ENCODE peak calls at places on chromosomes 11 and 22, in seven cellular contexts. One of them, this sample, is unnamed.

GRCh38 chr11:119476666-119477331 is 53.8 kb upstream of the THY1 start:
- DNase-seq in psoas muscle: no peak
- DNase-seq in cardiac muscle cell: no peak
- DNase-seq in vagina: peak; percentile 80
- DNase-seq in lung: no peak
- DNase-seq in IMR-90: no peak
- DNase-seq in CD8-positive, alpha-beta memory T cell: no peak
- DNase-seq in this sample: no peak

GRCh38 chr11:117941163-117941707 is 12.0 kb upstream of the TMPRSS13 start:
- DNase-seq in psoas muscle: no peak
- DNase-seq in cardiac muscle cell: no peak
- DNase-seq in vagina: peak; percentile 75
- DNase-seq in lung: peak; percentile 25
- DNase-seq in IMR-90: no peak
- DNase-seq in CD8-positive, alpha-beta memory T cell: no peak
- DNase-seq in this sample: no peak

GRCh38 chr11:97060184-97060583 is 670.4 kb downstream of the JRKL start:
- DNase-seq in psoas muscle: no peak
- DNase-seq in cardiac muscle cell: no peak
- DNase-seq in vagina: no peak
- DNase-seq in lung: no peak
- DNase-seq in IMR-90: no peak
- DNase-seq in CD8-positive, alpha-beta memory T cell: no peak
- DNase-seq in this sample: no peak

GRCh38 chr11:114060402-114061052 is 1.0 kb downstream of the ZBTB16 start:
- DNase-seq in psoas muscle: peak; percentile 48
- DNase-seq in cardiac muscle cell: peak; percentile 66
- DNase-seq in vagina: no peak
- DNase-seq in lung: peak; percentile 44
- DNase-seq in IMR-90: no peak
- DNase-seq in CD8-positive, alpha-beta memory T cell: peak; percentile 51
- DNase-seq in this sample: no peak

GRCh38 chr22:11628651-11629511 is 3899.1 kb upstream of the OR11H1 start:
- DNase-seq in psoas muscle: no peak
- DNase-seq in cardiac muscle cell: no peak
- DNase-seq in vagina: peak; percentile 77
- DNase-seq in lung: no peak
- DNase-seq in IMR-90: no peak
- DNase-seq in CD8-positive, alpha-beta memory T cell: no peak
- DNase-seq in this sample: no peak

GRCh38 chr22:32958021-32958420 is 100.2 kb downstream of the SYN3 start:
- DNase-seq in psoas muscle: no peak
- DNase-seq in cardiac muscle cell: no peak
- DNase-seq in vagina: no peak
- DNase-seq in lung: no peak
- DNase-seq in IMR-90: no peak
- DNase-seq in CD8-positive, alpha-beta memory T cell: no peak
- DNase-seq in this sample: no peak

GRCh38 chr22:43826142-43827093 is 14.3 kb upstream of the EFCAB6 start:
- DNase-seq in psoas muscle: no peak
- DNase-seq in cardiac muscle cell: no peak
- DNase-seq in vagina: no peak
- DNase-seq in lung: no peak
- DNase-seq in IMR-90: peak; percentile 81
- DNase-seq in CD8-positive, alpha-beta memory T cell: no peak
- DNase-seq in this sample: no peak

GRCh38 chr11:122776546-122776945 is 61.8 kb upstream of the CRTAM start:
- DNase-seq in psoas muscle: no peak
- DNase-seq in cardiac muscle cell: no peak
- DNase-seq in vagina: no peak
- DNase-seq in lung: no peak
- DNase-seq in IMR-90: no peak
- DNase-seq in CD8-positive, alpha-beta memory T cell: no peak
- DNase-seq in this sample: no peak

GRCh38 chr11:76729214-76729613 is 53.9 kb upstream of the TSKU start:
- DNase-seq in psoas muscle: no peak
- DNase-seq in cardiac muscle cell: no peak
- DNase-seq in vagina: no peak
- DNase-seq in lung: no peak
- DNase-seq in IMR-90: no peak
- DNase-seq in CD8-positive, alpha-beta memory T cell: no peak
- DNase-seq in this sample: no peak

GRCh38 chr11:76856111-76856510 is 4.6 kb upstream of the ACER3 start:
- DNase-seq in psoas muscle: no peak
- DNase-seq in cardiac muscle cell: no peak
- DNase-seq in vagina: no peak
- DNase-seq in lung: no peak
- DNase-seq in IMR-90: no peak
- DNase-seq in CD8-positive, alpha-beta memory T cell: no peak
- DNase-seq in this sample: no peak

GRCh38 chr22:38312261-38312800 is 4.9 kb downstream of the CSNK1E start:
- DNase-seq in psoas muscle: no peak
- DNase-seq in cardiac muscle cell: no peak
- DNase-seq in vagina: no peak
- DNase-seq in lung: no peak
- DNase-seq in IMR-90: peak; percentile 42
- DNase-seq in CD8-positive, alpha-beta memory T cell: no peak
- DNase-seq in this sample: no peak

GRCh38 chr22:38309614-38310517 is 7.4 kb downstream of the CSNK1E start:
- DNase-seq in psoas muscle: no peak
- DNase-seq in cardiac muscle cell: no peak
- DNase-seq in vagina: no peak
- DNase-seq in lung: no peak
- DNase-seq in IMR-90: no peak
- DNase-seq in CD8-positive, alpha-beta memory T cell: no peak
- DNase-seq in this sample: no peak

GRCh38 chr22:38313384-38313955 is 3.8 kb downstream of the CSNK1E start:
- DNase-seq in psoas muscle: peak; percentile 78
- DNase-seq in cardiac muscle cell: no peak
- DNase-seq in vagina: no peak
- DNase-seq in lung: no peak
- DNase-seq in IMR-90: peak; percentile 96
- DNase-seq in CD8-positive, alpha-beta memory T cell: peak; percentile 59
- DNase-seq in this sample: peak; percentile 32

GRCh38 chr22:38310518-38311330 is 6.5 kb downstream of the CSNK1E start:
- DNase-seq in psoas muscle: no peak
- DNase-seq in cardiac muscle cell: no peak
- DNase-seq in vagina: no peak
- DNase-seq in lung: no peak
- DNase-seq in IMR-90: no peak
- DNase-seq in CD8-positive, alpha-beta memory T cell: no peak
- DNase-seq in this sample: no peak

GRCh38 chr22:38311331-38311635 is 6.0 kb downstream of the CSNK1E start:
- DNase-seq in psoas muscle: no peak
- DNase-seq in cardiac muscle cell: no peak
- DNase-seq in vagina: no peak
- DNase-seq in lung: no peak
- DNase-seq in IMR-90: no peak
- DNase-seq in CD8-positive, alpha-beta memory T cell: no peak
- DNase-seq in this sample: no peak
- H3K4me1 ChIP-seq in psoas muscle: peaks cover 70% of the 10 kb centered on the region
- H3K4me1 ChIP-seq in cardiac muscle cell: peaks cover 21% of the 10 kb centered on the region
- H3K4me1 ChIP-seq in vagina: peaks cover 89% of the 10 kb centered on the region
- H3K4me1 ChIP-seq in lung: peaks cover 36% of the 10 kb centered on the region
- H3K4me1 ChIP-seq in IMR-90: peaks cover 49% of the 10 kb centered on the region
- H3K4me1 ChIP-seq in CD8-positive, alpha-beta memory T cell: peaks cover 40% of the 10 kb centered on the region
- H3K4me1 ChIP-seq in this sample: peaks cover 51% of the 10 kb centered on the region

GRCh38 chr11:86671386-86672006 is 920 bp downstream of the ME3 start:
- DNase-seq in psoas muscle: peak; percentile 84
- DNase-seq in cardiac muscle cell: no peak
- DNase-seq in vagina: no peak
- DNase-seq in lung: peak; percentile 63
- DNase-seq in IMR-90: no peak
- DNase-seq in CD8-positive, alpha-beta memory T cell: no peak
- DNase-seq in this sample: no peak

GRCh38 chr11:86672007-86672621 is at the start of gene ME3:
- DNase-seq in psoas muscle: peak; percentile 70
- DNase-seq in cardiac muscle cell: peak; percentile 49
- DNase-seq in vagina: no peak
- DNase-seq in lung: peak; percentile 68
- DNase-seq in IMR-90: peak; percentile 44
- DNase-seq in CD8-positive, alpha-beta memory T cell: peak; percentile 53
- DNase-seq in this sample: peak; percentile 39

GRCh38 chr11:86673872-86674750 is 1.7 kb upstream of the ME3 start:
- DNase-seq in psoas muscle: no peak
- DNase-seq in cardiac muscle cell: no peak
- DNase-seq in vagina: no peak
- DNase-seq in lung: no peak
- DNase-seq in IMR-90: no peak
- DNase-seq in CD8-positive, alpha-beta memory T cell: no peak
- DNase-seq in this sample: no peak

GRCh38 chr11:86674965-86675364 is 2.5 kb upstream of the ME3 start:
- DNase-seq in psoas muscle: no peak
- DNase-seq in cardiac muscle cell: no peak
- DNase-seq in vagina: no peak
- DNase-seq in lung: no peak
- DNase-seq in IMR-90: no peak
- DNase-seq in CD8-positive, alpha-beta memory T cell: no peak
- DNase-seq in this sample: no peak

GRCh38 chr11:86673055-86673843 is 833 bp upstream of the ME3 start:
- DNase-seq in psoas muscle: no peak
- DNase-seq in cardiac muscle cell: no peak
- DNase-seq in vagina: no peak
- DNase-seq in lung: no peak
- DNase-seq in IMR-90: no peak
- DNase-seq in CD8-positive, alpha-beta memory T cell: no peak
- DNase-seq in this sample: no peak
- H3K4me3 ChIP-seq in psoas muscle: peak overlapping the region; percentile 79
- H3K4me3 ChIP-seq in cardiac muscle cell: no peak overlapping the region
- H3K4me3 ChIP-seq in vagina: peak overlapping the region; percentile 86
- H3K4me3 ChIP-seq in lung: no peak overlapping the region
- H3K4me3 ChIP-seq in IMR-90: no peak overlapping the region
- H3K4me3 ChIP-seq in CD8-positive, alpha-beta memory T cell: no peak overlapping the region
- H3K4me3 ChIP-seq in this sample: no peak overlapping the region

GRCh38 chr11:128547946-128548654 is 39.3 kb downstream of the ETS1 start:
- DNase-seq in psoas muscle: no peak
- DNase-seq in cardiac muscle cell: no peak
- DNase-seq in vagina: no peak
- DNase-seq in lung: no peak
- DNase-seq in IMR-90: no peak
- DNase-seq in CD8-positive, alpha-beta memory T cell: no peak
- DNase-seq in this sample: no peak
- H3K4me1 ChIP-seq in psoas muscle: peaks cover 18% of the 10 kb centered on the region
- H3K4me1 ChIP-seq in cardiac muscle cell: peaks cover 22% of the 10 kb centered on the region
- H3K4me1 ChIP-seq in vagina: peaks cover 21% of the 10 kb centered on the region
- H3K4me1 ChIP-seq in lung: peaks cover 15% of the 10 kb centered on the region
- H3K4me1 ChIP-seq in IMR-90: peaks cover 5% of the 10 kb centered on the region
- H3K4me1 ChIP-seq in CD8-positive, alpha-beta memory T cell: peaks cover 77% of the 10 kb centered on the region
- H3K4me1 ChIP-seq in this sample: peaks cover 66% of the 10 kb centered on the region

GRCh38 chr22:31308181-31308580 is 15.9 kb upstream of the PIK3IP1 start:
- DNase-seq in psoas muscle: no peak
- DNase-seq in cardiac muscle cell: no peak
- DNase-seq in vagina: no peak
- DNase-seq in lung: no peak
- DNase-seq in IMR-90: no peak
- DNase-seq in CD8-positive, alpha-beta memory T cell: no peak
- DNase-seq in this sample: no peak
- H3K4me3 ChIP-seq in psoas muscle: no peak overlapping the region
- H3K4me3 ChIP-seq in cardiac muscle cell: no peak overlapping the region
- H3K4me3 ChIP-seq in vagina: no peak overlapping the region
- H3K4me3 ChIP-seq in lung: no peak overlapping the region
- H3K4me3 ChIP-seq in IMR-90: no peak overlapping the region
- H3K4me3 ChIP-seq in CD8-positive, alpha-beta memory T cell: no peak overlapping the region
- H3K4me3 ChIP-seq in this sample: no peak overlapping the region

DNA sequence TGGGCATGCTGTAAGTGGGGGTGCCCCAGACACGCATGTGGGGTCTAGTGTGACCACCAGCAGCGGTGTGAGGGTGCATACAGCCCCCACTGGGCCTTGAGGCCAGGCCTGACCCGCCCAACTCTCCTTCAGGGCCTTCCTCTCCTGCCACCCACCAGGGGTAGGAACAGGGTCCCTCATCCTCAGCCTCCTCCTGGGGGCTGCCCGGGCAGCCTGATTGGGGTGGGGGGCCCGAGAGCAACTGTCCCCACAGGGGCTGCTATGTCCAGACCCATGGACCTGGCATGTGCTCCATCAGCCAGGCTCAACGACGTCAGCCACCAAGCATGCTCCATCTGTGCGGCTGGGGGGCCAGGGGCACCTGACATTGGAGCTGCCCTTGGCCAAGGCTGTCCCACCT is 27.2 kb downstream of the RTN4R start:
- DNase-seq in psoas muscle: no peak
- DNase-seq in cardiac muscle cell: no peak
- DNase-seq in vagina: no peak
- DNase-seq in lung: no peak
- DNase-seq in IMR-90: no peak
- DNase-seq in CD8-positive, alpha-beta memory T cell: no peak
- DNase-seq in this sample: no peak
- H3K4me1 ChIP-seq in psoas muscle: peaks cover 12% of the 10 kb centered on the region
- H3K4me1 ChIP-seq in cardiac muscle cell: peaks cover 32% of the 10 kb centered on the region
- H3K4me1 ChIP-seq in vagina: peaks cover 43% of the 10 kb centered on the region
- H3K4me1 ChIP-seq in lung: peaks cover 39% of the 10 kb centered on the region
- H3K4me1 ChIP-seq in IMR-90: peaks cover 5% of the 10 kb centered on the region
- H3K4me1 ChIP-seq in CD8-positive, alpha-beta memory T cell: peaks cover 96% of the 10 kb centered on the region
- H3K4me1 ChIP-seq in this sample: peaks cover 91% of the 10 kb centered on the region

GRCh38 chr11:8913961-8914660 is 3.1 kb downstream of the AKIP1 start:
- DNase-seq in psoas muscle: no peak
- DNase-seq in cardiac muscle cell: peak; percentile 59
- DNase-seq in vagina: peak; percentile 65
- DNase-seq in lung: no peak
- DNase-seq in IMR-90: peak; percentile 39
- DNase-seq in CD8-positive, alpha-beta memory T cell: peak; percentile 57
- DNase-seq in this sample: peak; percentile 48

GRCh38 chr11:8922691-8923090 is 10.1 kb downstream of the C11orf16 start:
- DNase-seq in psoas muscle: no peak
- DNase-seq in cardiac muscle cell: no peak
- DNase-seq in vagina: peak; percentile 58
- DNase-seq in lung: no peak
- DNase-seq in IMR-90: no peak
- DNase-seq in CD8-positive, alpha-beta memory T cell: no peak
- DNase-seq in this sample: no peak

GRCh38 chr11:8914661-8915018 is 3.7 kb downstream of the AKIP1 start:
- DNase-seq in psoas muscle: no peak
- DNase-seq in cardiac muscle cell: no peak
- DNase-seq in vagina: no peak
- DNase-seq in lung: no peak
- DNase-seq in IMR-90: no peak
- DNase-seq in CD8-positive, alpha-beta memory T cell: no peak
- DNase-seq in this sample: no peak

GRCh38 chr11:8917157-8917820 is 6.3 kb downstream of the AKIP1 start:
- DNase-seq in psoas muscle: peak; percentile 56
- DNase-seq in cardiac muscle cell: peak; percentile 56
- DNase-seq in vagina: peak; percentile 44
- DNase-seq in lung: peak; percentile 59
- DNase-seq in IMR-90: peak; percentile 93
- DNase-seq in CD8-positive, alpha-beta memory T cell: no peak
- DNase-seq in this sample: no peak
- H3K4me3 ChIP-seq in psoas muscle: no peak overlapping the region
- H3K4me3 ChIP-seq in cardiac muscle cell: no peak overlapping the region
- H3K4me3 ChIP-seq in vagina: no peak overlapping the region
- H3K4me3 ChIP-seq in lung: no peak overlapping the region
- H3K4me3 ChIP-seq in IMR-90: no peak overlapping the region
- H3K4me3 ChIP-seq in CD8-positive, alpha-beta memory T cell: no peak overlapping the region
- H3K4me3 ChIP-seq in this sample: no peak overlapping the region

DNA sequence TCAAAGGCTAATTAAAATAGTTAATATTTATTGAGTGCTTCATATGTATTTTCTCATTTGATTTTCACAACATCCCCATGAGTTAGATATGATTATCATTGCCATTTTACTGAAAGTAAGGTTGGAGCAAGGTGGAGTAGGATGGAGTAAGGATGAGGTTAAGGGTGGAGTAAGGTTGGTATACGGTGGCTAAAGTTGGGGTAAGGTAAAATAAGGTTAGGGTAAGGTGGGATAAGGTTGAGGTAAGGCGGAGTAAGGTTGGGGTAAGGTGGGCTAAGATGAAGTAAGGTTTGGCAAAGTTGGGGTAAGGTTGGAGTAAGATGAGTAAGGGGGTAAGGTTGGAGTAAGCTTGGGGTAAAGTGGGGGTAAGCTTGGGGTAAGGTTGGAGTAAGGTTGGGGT is 45.8 kb upstream of the CLDN5 start:
- DNase-seq in psoas muscle: no peak
- DNase-seq in cardiac muscle cell: no peak
- DNase-seq in vagina: no peak
- DNase-seq in lung: no peak
- DNase-seq in IMR-90: no peak
- DNase-seq in CD8-positive, alpha-beta memory T cell: no peak
- DNase-seq in this sample: no peak
- H3K4me1 ChIP-seq in psoas muscle: no peaks in the 10 kb centered on the region
- H3K4me1 ChIP-seq in cardiac muscle cell: no peaks in the 10 kb centered on the region
- H3K4me1 ChIP-seq in vagina: peaks cover 8% of the 10 kb centered on the region
- H3K4me1 ChIP-seq in lung: peaks cover 17% of the 10 kb centered on the region
- H3K4me1 ChIP-seq in IMR-90: peaks cover 12% of the 10 kb centered on the region
- H3K4me1 ChIP-seq in CD8-positive, alpha-beta memory T cell: no peaks in the 10 kb centered on the region
- H3K4me1 ChIP-seq in this sample: no peaks in the 10 kb centered on the region

This sample was measured in CD4-positive, alpha-beta memory T cell.